ENCODE peak calls at places on chromosomes 1 and 21, in five cellular contexts. One of them, this sample, is unnamed.
A peak's percentile ranks its signal among the peaks of the same experiment; 100 is the strongest.

GRCh38 chr1:44775930-44776748 is 799 bp downstream of the RPS8 start:
- DNase-seq in suprapubic skin: peak; percentile 79
- DNase-seq in right lobe of liver: peak; percentile 56
- DNase-seq in fibroblast of lung: peak; percentile 17
- DNase-seq in cardiac fibroblast: no peak
- DNase-seq in this sample: no peak

GRCh38 chr1:97137862-97138514 is 416.4 kb downstream of the PTBP2 start:
- DNase-seq in cardiac fibroblast: peak; percentile 91
- DNase-seq in fibroblast of lung: peak; percentile 84
- DNase-seq in right lobe of liver: no peak
- DNase-seq in suprapubic skin: no peak
- DNase-seq in this sample: no peak

GRCh38 chr21:29175408-29176147 is 45.1 kb downstream of the MAP3K7CL start:
- DNase-seq in suprapubic skin: no peak
- DNase-seq in fibroblast of lung: peak; percentile 91
- DNase-seq in cardiac fibroblast: peak; percentile 91
- DNase-seq in right lobe of liver: peak; percentile 81
- DNase-seq in this sample: no peak

GRCh38 chr1:156499194-156499702 is 1.3 kb downstream of the MEF2D start:
- DNase-seq in suprapubic skin: no peak
- DNase-seq in fibroblast of lung: no peak
- DNase-seq in right lobe of liver: no peak
- DNase-seq in cardiac fibroblast: no peak
- DNase-seq in this sample: no peak

GRCh38 chr1:18942340-18942739 is 14.1 kb downstream of the IFFO2 start:
- DNase-seq in cardiac fibroblast: peak; percentile 68
- DNase-seq in right lobe of liver: no peak
- DNase-seq in suprapubic skin: no peak
- DNase-seq in fibroblast of lung: no peak
- DNase-seq in this sample: no peak

GRCh38 chr1:28887418-28887834 is 26.9 kb upstream of the EPB41 start:
- DNase-seq in right lobe of liver: peak; percentile 57
- DNase-seq in fibroblast of lung: no peak
- DNase-seq in suprapubic skin: no peak
- DNase-seq in cardiac fibroblast: no peak
- DNase-seq in this sample: no peak

GRCh38 chr1:205258313-205259176 is 30.8 kb downstream of the TMCC2 start:
- DNase-seq in suprapubic skin: no peak
- DNase-seq in right lobe of liver: no peak
- DNase-seq in cardiac fibroblast: peak; percentile 44
- DNase-seq in fibroblast of lung: peak; percentile 26
- DNase-seq in this sample: no peak

GRCh38 chr1:21239181-21239580 is 51.1 kb downstream of the ECE1 start:
- DNase-seq in cardiac fibroblast: no peak
- DNase-seq in suprapubic skin: no peak
- DNase-seq in right lobe of liver: no peak
- DNase-seq in fibroblast of lung: no peak
- DNase-seq in this sample: no peak

GRCh38 chr1:1847061-1847460 is 43.8 kb downstream of the GNB1 start:
- DNase-seq in cardiac fibroblast: peak; percentile 61
- DNase-seq in fibroblast of lung: no peak
- DNase-seq in suprapubic skin: peak; percentile 27
- DNase-seq in right lobe of liver: no peak
- DNase-seq in this sample: no peak

GRCh38 chr1:109246141-109246551 is 3.2 kb upstream of the CELSR2 start:
- DNase-seq in right lobe of liver: peak; percentile 33
- DNase-seq in cardiac fibroblast: no peak
- DNase-seq in suprapubic skin: no peak
- DNase-seq in fibroblast of lung: no peak
- DNase-seq in this sample: no peak

GRCh38 chr1:32998009-32998555 is 33.5 kb upstream of the RNF19B start:
- DNase-seq in suprapubic skin: no peak
- DNase-seq in right lobe of liver: no peak
- DNase-seq in cardiac fibroblast: no peak
- DNase-seq in fibroblast of lung: no peak
- DNase-seq in this sample: no peak

GRCh38 chr1:40041466-40041838 is 923 bp downstream of the CAP1 start:
- DNase-seq in suprapubic skin: no peak
- DNase-seq in right lobe of liver: no peak
- DNase-seq in fibroblast of lung: no peak
- DNase-seq in cardiac fibroblast: no peak
- DNase-seq in this sample: no peak

GRCh38 chr1:40042337-40042736 is 1.8 kb downstream of the CAP1 start:
- DNase-seq in cardiac fibroblast: no peak
- DNase-seq in right lobe of liver: no peak
- DNase-seq in suprapubic skin: no peak
- DNase-seq in fibroblast of lung: no peak
- DNase-seq in this sample: no peak

GRCh38 chr1:40045182-40045581 is 4.7 kb downstream of the CAP1 start:
- DNase-seq in suprapubic skin: no peak
- DNase-seq in fibroblast of lung: no peak
- DNase-seq in right lobe of liver: no peak
- DNase-seq in cardiac fibroblast: no peak
- DNase-seq in this sample: no peak

GRCh38 chr1:40045766-40046165 is 5.2 kb downstream of the CAP1 start:
- DNase-seq in fibroblast of lung: no peak
- DNase-seq in cardiac fibroblast: no peak
- DNase-seq in suprapubic skin: no peak
- DNase-seq in right lobe of liver: no peak
- DNase-seq in this sample: no peak

GRCh38 chr1:40044065-40044575 is 3.6 kb downstream of the CAP1 start:
- DNase-seq in fibroblast of lung: no peak
- DNase-seq in right lobe of liver: no peak
- DNase-seq in cardiac fibroblast: no peak
- DNase-seq in suprapubic skin: no peak
- DNase-seq in this sample: no peak
- H3K4me3 ChIP-seq in fibroblast of lung: no peak overlapping the region
- H3K4me3 ChIP-seq in right lobe of liver: no peak overlapping the region
- H3K4me3 ChIP-seq in cardiac fibroblast: no peak overlapping the region
- H3K4me3 ChIP-seq in suprapubic skin: no peak overlapping the region
- H3K4me3 ChIP-seq in this sample: no peak overlapping the region

GRCh38 chr1:55584521-55585401 is 369.6 kb upstream of the USP24 start:
- DNase-seq in cardiac fibroblast: peak; percentile 73
- DNase-seq in suprapubic skin: no peak
- DNase-seq in fibroblast of lung: peak; percentile 78
- DNase-seq in right lobe of liver: no peak
- DNase-seq in this sample: peak; percentile 16
- TF ChIP-seq CTCF in cardiac fibroblast: no peak
- TF ChIP-seq CTCF in suprapubic skin: no peak
- TF ChIP-seq CTCF in fibroblast of lung: peak; percentile 32
- TF ChIP-seq CTCF in right lobe of liver: no peak
- TF ChIP-seq CTCF in this sample: peak; percentile 24

DNA sequence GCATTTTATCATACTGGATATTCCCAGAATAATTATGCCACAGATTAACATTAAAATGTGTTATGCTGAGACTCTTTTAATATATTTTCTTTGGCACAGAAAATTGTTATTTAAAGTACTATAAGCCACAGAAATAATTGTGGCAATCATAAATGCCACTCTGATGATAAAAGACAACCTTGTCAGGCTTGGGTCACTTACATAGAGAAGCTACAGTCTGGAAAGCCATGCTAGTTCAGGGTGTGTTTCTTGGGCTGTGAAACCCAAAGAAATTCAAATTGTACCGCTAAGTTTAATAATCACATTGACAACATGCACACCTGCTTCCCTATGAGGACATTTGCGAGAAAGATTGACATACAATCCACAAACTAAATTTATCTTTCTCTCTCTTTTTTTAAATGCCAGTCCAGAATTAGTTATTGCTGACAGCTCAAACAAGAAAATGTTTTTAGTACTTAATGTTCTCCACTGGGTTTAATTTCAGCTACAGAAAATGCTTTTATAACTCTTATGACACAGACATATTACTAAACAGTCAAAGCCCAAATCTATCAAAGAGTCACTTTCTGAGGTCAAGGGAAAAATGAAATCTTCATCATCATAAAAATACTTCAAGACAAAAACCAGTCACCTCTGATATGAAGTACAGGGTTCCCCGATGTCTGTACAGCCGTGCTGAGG is 38.7 kb downstream of the TTC13 start:
- DNase-seq in cardiac fibroblast: no peak
- DNase-seq in suprapubic skin: no peak
- DNase-seq in right lobe of liver: no peak
- DNase-seq in fibroblast of lung: no peak
- DNase-seq in this sample: peak; percentile 5
- H3K4me3 ChIP-seq in cardiac fibroblast: no peak overlapping the region
- H3K4me3 ChIP-seq in suprapubic skin: no peak overlapping the region
- H3K4me3 ChIP-seq in right lobe of liver: no peak overlapping the region
- H3K4me3 ChIP-seq in fibroblast of lung: no peak overlapping the region
- H3K4me3 ChIP-seq in this sample: no peak overlapping the region

DNA sequence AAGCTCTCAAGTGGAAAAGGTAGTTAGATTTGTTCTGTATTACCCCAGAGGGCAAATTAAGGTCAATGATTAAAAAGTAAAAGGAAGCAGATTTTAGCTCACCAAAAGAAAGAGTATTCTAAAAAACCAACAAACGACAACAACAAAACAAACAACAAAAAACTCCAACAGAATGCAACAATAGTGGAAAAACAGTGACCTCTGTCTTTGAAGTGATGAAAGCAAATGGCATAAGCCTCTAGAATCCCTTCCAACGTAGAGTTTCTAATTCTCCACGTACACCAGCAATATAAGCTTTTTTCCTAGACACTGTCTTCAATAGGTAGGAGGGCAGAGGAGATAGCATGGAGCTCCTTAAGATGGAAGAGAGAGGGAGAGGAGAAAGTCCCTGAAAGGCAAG is 359.1 kb downstream of the TTLL7 start:
- DNase-seq in cardiac fibroblast: no peak
- DNase-seq in suprapubic skin: no peak
- DNase-seq in right lobe of liver: no peak
- DNase-seq in fibroblast of lung: no peak
- DNase-seq in this sample: no peak
- TF ChIP-seq CTCF in cardiac fibroblast: no peak
- TF ChIP-seq CTCF in suprapubic skin: no peak
- TF ChIP-seq CTCF in right lobe of liver: peak; percentile 15
- TF ChIP-seq CTCF in fibroblast of lung: no peak
- TF ChIP-seq CTCF in this sample: no peak

GRCh38 chr1:155196103-155196892 is 11.4 kb downstream of the THBS3 start:
- DNase-seq in suprapubic skin: no peak
- DNase-seq in cardiac fibroblast: no peak
- DNase-seq in right lobe of liver: no peak
- DNase-seq in fibroblast of lung: no peak
- DNase-seq in this sample: no peak

GRCh38 chr1:155197901-155198546 is 9.7 kb downstream of the THBS3 start:
- DNase-seq in right lobe of liver: no peak
- DNase-seq in cardiac fibroblast: no peak
- DNase-seq in suprapubic skin: no peak
- DNase-seq in fibroblast of lung: no peak
- DNase-seq in this sample: no peak

GRCh38 chr1:155193275-155193990 is 14.3 kb downstream of the THBS3 start:
- DNase-seq in fibroblast of lung: peak; percentile 92
- DNase-seq in right lobe of liver: peak; percentile 82
- DNase-seq in suprapubic skin: peak; percentile 97
- DNase-seq in cardiac fibroblast: peak; percentile 95
- DNase-seq in this sample: peak; percentile 67

GRCh38 chr1:155196893-155197638 is 10.6 kb downstream of the THBS3 start:
- DNase-seq in right lobe of liver: no peak
- DNase-seq in suprapubic skin: peak; percentile 59
- DNase-seq in cardiac fibroblast: no peak
- DNase-seq in fibroblast of lung: no peak
- DNase-seq in this sample: no peak

DNA sequence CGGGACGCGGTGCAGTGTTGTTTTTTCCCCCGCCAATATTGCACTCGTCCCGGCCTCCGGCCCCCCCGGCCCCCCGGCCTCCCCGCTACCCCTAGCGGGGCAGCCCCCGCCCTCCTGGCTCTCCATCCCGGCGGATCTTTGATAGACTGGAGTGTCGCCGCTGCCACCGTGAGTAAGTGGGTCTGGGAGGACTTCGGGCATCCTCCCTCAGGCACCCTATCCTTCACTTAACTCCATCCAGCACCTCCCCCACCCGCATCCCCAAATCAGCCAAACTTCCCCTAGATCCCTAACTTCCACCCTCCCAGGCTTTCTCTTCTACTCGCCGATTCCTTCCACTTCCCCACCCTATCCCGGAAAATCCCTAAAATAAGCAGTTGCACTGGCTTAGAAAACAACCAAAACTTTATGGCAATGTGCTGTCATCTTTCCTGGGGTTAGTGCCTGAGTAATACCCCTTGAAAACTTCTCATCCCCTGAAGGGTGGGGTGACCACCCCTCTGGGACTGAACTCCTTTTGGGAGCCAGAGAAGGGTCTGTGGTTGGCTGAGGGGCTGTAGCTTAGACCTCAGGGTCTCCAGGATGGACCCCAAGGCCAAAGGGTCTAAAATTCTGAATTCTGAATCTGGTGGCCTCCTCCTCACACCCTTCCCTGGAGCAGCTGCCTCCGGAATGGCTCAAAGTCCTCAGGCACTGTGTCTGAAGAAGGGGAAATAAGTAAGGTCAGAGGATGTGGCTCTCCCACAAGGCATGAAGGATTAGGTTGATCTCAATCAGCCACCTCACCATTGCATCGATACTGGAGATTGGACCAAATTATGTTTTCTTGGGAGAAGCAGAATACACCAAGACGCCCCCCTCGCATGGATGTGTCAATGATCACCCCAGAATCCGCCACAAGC is 12.2 kb downstream of the THBS3 start:
- DNase-seq in cardiac fibroblast: no peak
- DNase-seq in suprapubic skin: peak; percentile 76
- DNase-seq in right lobe of liver: no peak
- DNase-seq in fibroblast of lung: peak; percentile 10
- DNase-seq in this sample: no peak
- H3K4me3 ChIP-seq in cardiac fibroblast: peak overlapping the region; percentile 65
- H3K4me3 ChIP-seq in suprapubic skin: peak overlapping the region; percentile 62
- H3K4me3 ChIP-seq in right lobe of liver: peak overlapping the region; percentile 42
- H3K4me3 ChIP-seq in fibroblast of lung: peak overlapping the region; percentile 45
- H3K4me3 ChIP-seq in this sample: peak overlapping the region; percentile 76

DNA sequence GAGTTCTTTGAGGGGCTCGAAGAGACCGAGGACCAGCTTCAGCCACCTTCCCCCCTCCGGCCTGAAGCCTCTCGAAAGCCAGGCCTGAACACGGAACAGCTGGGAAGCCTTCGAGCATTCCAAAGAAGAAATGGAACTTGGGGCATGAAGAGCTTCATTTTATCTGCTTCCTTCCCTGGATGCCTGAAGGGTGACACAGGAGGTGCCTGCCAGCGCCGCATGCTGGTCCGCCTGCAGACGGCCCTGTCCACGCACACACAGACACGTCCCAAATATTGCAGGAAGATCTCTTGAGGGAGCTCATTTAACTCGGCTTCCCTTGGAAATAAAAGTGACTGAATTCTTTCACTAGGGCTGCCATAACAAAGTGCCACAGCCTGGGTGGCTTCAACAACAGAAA is 73.7 kb downstream of the TOMM20 start:
- DNase-seq in cardiac fibroblast: no peak
- DNase-seq in right lobe of liver: no peak
- DNase-seq in suprapubic skin: no peak
- DNase-seq in fibroblast of lung: no peak
- DNase-seq in this sample: no peak
- TF ChIP-seq CTCF in cardiac fibroblast: no peak
- TF ChIP-seq CTCF in right lobe of liver: no peak
- TF ChIP-seq CTCF in suprapubic skin: no peak
- TF ChIP-seq CTCF in fibroblast of lung: no peak
- TF ChIP-seq CTCF in this sample: no peak

GRCh38 chr1:151988405-151988851 is 5.2 kb downstream of the S100A10 start:
- DNase-seq in fibroblast of lung: peak; percentile 62
- DNase-seq in cardiac fibroblast: peak; percentile 86
- DNase-seq in suprapubic skin: no peak
- DNase-seq in right lobe of liver: no peak
- DNase-seq in this sample: peak; percentile 79
- H3K4me3 ChIP-seq in fibroblast of lung: no peak overlapping the region
- H3K4me3 ChIP-seq in cardiac fibroblast: peak overlapping the region; percentile 19
- H3K4me3 ChIP-seq in suprapubic skin: peak overlapping the region; percentile 69
- H3K4me3 ChIP-seq in right lobe of liver: no peak overlapping the region
- H3K4me3 ChIP-seq in this sample: no peak overlapping the region